ENCODE peak calls at places on chromosomes 7 and 10, in five cellular contexts. H is Panc1, O is mammary epithelial cell, K is GM23248, Q is lung. C is an unnamed sample.

GRCh38 chr7:145718129-145718528 is 398.5 kb upstream of the CNTNAP2 start:
- DNase-seq in H (no peak), O (no peak), K (no peak), Q (no peak), C (no peak)

GRCh38 chr7:146937836-146938235 is 821.2 kb downstream of the CNTNAP2 start:
- DNase-seq in H (no peak), O (no peak), K (no peak), Q (no peak), C (no peak)

GRCh38 chr7:20785211-20786048 is 1.3 kb downstream of the SP8 start:
- DNase-seq in H (no peak), O (peak; percentile 48), K (peak; percentile 47), Q (no peak), C (no peak)

GRCh38 chr10:28280652-28281051 is 22.2 kb downstream of the MPP7 start:
- DNase-seq in H (no peak), O (no peak), K (peak; percentile 53), Q (no peak), C (no peak)

GRCh38 chr7:45224832-45225231 is 67.2 kb downstream of the RAMP3 start:
- DNase-seq in H (no peak), O (no peak), K (peak; percentile 15), Q (peak; percentile 24), C (no peak)

GRCh38 chr7:50584793-50585399 is 19.7 kb upstream of the DDC start:
- DNase-seq in H (no peak), O (peak; percentile 98), K (no peak), Q (no peak), C (no peak)

GRCh38 chr7:140571537-140572122 is 69.0 kb downstream of the DENND2A start:
- DNase-seq in H (no peak), O (peak; percentile 65), K (peak; percentile 75), Q (no peak), C (no peak)

GRCh38 chr10:30784521-30784895 is 155.0 kb upstream of the LYZL2 start:
- DNase-seq in H (no peak), O (no peak), K (peak; percentile 70), Q (no peak), C (no peak)

GRCh38 chr10:79905322-79906314 is 43.3 kb downstream of the SFTPD start:
- DNase-seq in H (no peak), O (peak; percentile 14), K (peak; percentile 71), Q (no peak), C (no peak)

GRCh38 chr10:95303535-95303934 is 12.7 kb upstream of the PDLIM1 start:
- DNase-seq in H (no peak), O (no peak), K (no peak), Q (no peak), C (no peak)

GRCh38 chr7:65251851-65252620 is 121.6 kb upstream of the ZNF92 start:
- DNase-seq in H (no peak), O (peak; percentile 61), K (peak; percentile 48), Q (peak; percentile 79), C (peak; percentile 40)

GRCh38 chr10:100307716-100308115 is 21.2 kb upstream of the BLOC1S2 start:
- DNase-seq in H (no peak), O (no peak), K (peak; percentile 87), Q (no peak), C (no peak)

GRCh38 chr7:116404389-116404788 is 95.1 kb upstream of the CAV2 start:
- DNase-seq in H (no peak), O (no peak), K (no peak), Q (no peak), C (no peak)

GRCh38 chr10:63438506-63439498 is 27.0 kb downstream of the JMJD1C start:
- DNase-seq in H (no peak), O (no peak), K (no peak), Q (no peak), C (no peak)

GRCh38 chr10:132891994-132892393 is 50.4 kb downstream of the CFAP46 start:
- DNase-seq in H (no peak), O (no peak), K (peak; percentile 78), Q (no peak), C (peak; percentile 39)

GRCh38 chr10:95275726-95276366 is 15.0 kb downstream of the PDLIM1 start:
- DNase-seq in H (no peak), O (peak; percentile 87), K (peak; percentile 44), Q (no peak), C (no peak)

GRCh38 chr7:107694395-107694794 is 33.8 kb downstream of the SLC26A4 start:
- DNase-seq in H (no peak), O (peak; percentile 13), K (peak; percentile 5), Q (no peak), C (no peak)

GRCh38 chr10:104434601-104435000 is 81.0 kb downstream of the CFAP58 start:
- DNase-seq in H (no peak), O (no peak), K (no peak), Q (no peak), C (no peak)

GRCh38 chr7:45692031-45692430 is 117.9 kb downstream of the ADCY1 start:
- DNase-seq in H (no peak), O (no peak), K (no peak), Q (no peak), C (no peak)

GRCh38 chr7:132655071-132655761 is 78.9 kb upstream of the PLXNA4 start:
- DNase-seq in H (no peak), O (no peak), K (peak; percentile 8), Q (peak; percentile 46), C (peak; percentile 29)

GRCh38 chr7:49791089-49791741 is 17.8 kb downstream of the VWC2 start:
- DNase-seq in H (peak; percentile 15), O (no peak), K (no peak), Q (no peak), C (no peak)

GRCh38 chr7:73717991-73718405 is 1.5 kb downstream of the STX1A start:
- DNase-seq in H (peak; percentile 68), O (peak; percentile 94), K (peak; percentile 96), Q (no peak), C (no peak)

GRCh38 chr10:43211030-43211429 is 55.8 kb downstream of the RASGEF1A start:
- DNase-seq in H (no peak), O (peak; percentile 17), K (peak; percentile 88), Q (no peak), C (no peak)

GRCh38 chr10:93123766-93124165 is 50.1 kb downstream of the CYP26A1 start:
- DNase-seq in H (no peak), O (no peak), K (no peak), Q (no peak), C (no peak)

GRCh38 chr7:113664867-113665266 is 253.9 kb downstream of the PPP1R3A start:
- DNase-seq in H (no peak), O (no peak), K (no peak), Q (no peak), C (no peak)

GRCh38 chr10:48582970-48583369 is 21.9 kb downstream of the ARHGAP22 start:
- DNase-seq in H (no peak), O (no peak), K (no peak), Q (no peak), C (no peak)

GRCh38 chr10:123434435-123435039 is 231.6 kb upstream of the GPR26 start:
- DNase-seq in H (no peak), O (no peak), K (no peak), Q (no peak), C (no peak)

GRCh38 chr10:98045785-98046389 is 15.5 kb upstream of the CRTAC1 start:
- DNase-seq in H (peak; percentile 53), O (peak; percentile 53), K (peak; percentile 68), Q (peak; percentile 63), C (peak; percentile 24)

GRCh38 chr10:123149568-123150228 is 1.8 kb downstream of the HMX2 start:
- DNase-seq in H (no peak), O (peak; percentile 60), K (peak; percentile 70), Q (no peak), C (no peak)

GRCh38 chr10:73934074-73934473 is 23.1 kb downstream of the PLAU start:
- DNase-seq in H (no peak), O (no peak), K (no peak), Q (no peak), C (no peak)

GRCh38 chr7:50818324-50818723 is 35.6 kb upstream of the GRB10 start:
- DNase-seq in H (no peak), O (no peak), K (peak; percentile 17), Q (no peak), C (no peak)

DNA sequence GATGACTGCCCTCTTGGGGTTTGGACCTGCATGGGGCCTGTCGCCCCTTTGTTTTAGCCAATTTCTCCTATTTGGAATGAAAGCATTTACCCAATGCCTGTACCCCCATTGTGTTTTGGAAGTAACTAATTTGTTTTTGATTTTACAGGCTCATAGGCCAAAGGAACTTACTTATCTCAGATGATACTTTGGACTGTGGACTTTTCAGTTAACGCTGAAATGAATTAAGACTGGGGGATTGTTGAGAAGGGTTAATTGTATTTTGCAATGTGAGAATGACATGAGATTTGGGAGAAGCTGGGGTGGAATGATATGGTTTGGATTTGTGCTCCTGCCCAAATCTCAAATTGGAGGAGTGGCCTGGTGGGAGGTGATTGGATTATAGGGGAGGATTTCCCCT is 185.8 kb upstream of the PHYHIPL start:
- DNase-seq in H (no peak), O (no peak), K (no peak), Q (no peak), C (no peak)
- H3K4me1 ChIP-seq in H (no peaks in the 10 kb centered on the region), O (no peaks in the 10 kb centered on the region), K (no peaks in the 10 kb centered on the region), Q (no peaks in the 10 kb centered on the region), C (no peaks in the 10 kb centered on the region)

GRCh38 chr10:290026-290725 is 154.9 kb downstream of the ZMYND11 start:
- DNase-seq in H (no peak), O (no peak), K (peak; percentile 93), Q (no peak), C (no peak)
- H3K27ac ChIP-seq in H (no peak overlapping the region), O (no peak overlapping the region), K (peak overlapping the region; percentile 86), Q (no peak overlapping the region), C (no peak overlapping the region)

DNA sequence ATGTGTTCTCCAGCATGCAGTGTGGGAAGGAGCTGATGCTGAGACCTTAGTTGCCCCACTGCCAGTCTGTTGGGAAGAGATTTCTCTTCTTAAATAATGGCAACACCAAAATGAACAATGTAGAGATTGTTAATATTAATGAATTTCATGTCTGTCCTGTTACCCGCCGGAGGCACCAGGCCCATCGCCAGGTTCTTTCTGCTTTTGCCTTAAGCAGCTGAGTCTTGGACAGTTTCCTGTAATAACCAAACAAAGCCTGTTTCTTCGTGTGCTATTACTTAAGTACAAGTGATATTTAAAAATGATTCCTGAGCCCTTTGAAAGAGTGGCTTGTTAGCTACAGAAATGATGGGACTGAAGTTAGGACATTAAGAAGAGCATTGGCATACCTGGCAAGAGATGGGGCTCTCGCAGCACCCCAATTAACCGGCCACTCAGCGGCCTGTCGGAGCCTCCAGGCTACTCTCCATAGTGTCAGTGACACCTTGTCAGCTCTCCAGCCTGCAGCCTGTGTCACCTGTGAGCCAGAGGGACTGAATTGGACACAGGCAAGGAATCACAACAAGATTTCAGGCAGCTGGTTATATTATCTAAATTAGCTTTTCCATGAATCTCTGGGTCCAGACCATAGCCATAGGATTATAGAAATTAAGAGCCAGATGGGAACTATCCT is 142.0 kb downstream of the CELF2 start:
- DNase-seq in H (no peak), O (no peak), K (no peak), Q (no peak), C (no peak)
- H3K4me3 ChIP-seq in H (no peak overlapping the region), O (no peak overlapping the region), K (no peak overlapping the region), Q (no peak overlapping the region), C (no peak overlapping the region)

GRCh38 chr10:116421815-116422214 is 5.8 kb upstream of the PNLIPRP3 start:
- DNase-seq in H (no peak), O (peak; percentile 65), K (no peak), Q (no peak), C (no peak)
- H3K4me1 ChIP-seq in H (no peaks in the 10 kb centered on the region), O (peaks cover 56% of the 10 kb centered on the region), K (no peaks in the 10 kb centered on the region), Q (no peaks in the 10 kb centered on the region), C (no peaks in the 10 kb centered on the region)

DNA sequence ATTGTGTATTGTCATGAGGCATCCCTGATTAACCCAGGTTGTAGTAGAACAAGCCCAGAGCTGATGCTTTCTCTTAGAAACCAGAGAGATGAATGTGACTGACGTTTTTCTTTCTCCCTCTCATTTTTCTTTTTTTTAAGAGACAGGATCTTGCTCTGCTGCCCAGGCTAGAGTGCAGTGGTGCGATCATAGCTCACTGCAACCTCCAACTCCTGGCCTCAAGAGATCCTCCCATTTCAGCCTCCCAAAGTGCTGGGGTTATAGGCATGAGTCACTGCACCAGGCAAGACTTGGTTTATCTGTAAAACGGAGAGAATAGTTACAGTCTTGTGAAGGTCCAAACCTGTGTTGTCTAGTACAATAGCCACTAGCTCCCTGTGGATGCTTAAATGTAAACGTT is 5.4 kb downstream of the LMTK2 start:
- DNase-seq in H (no peak), O (no peak), K (no peak), Q (no peak), C (no peak)
- H3K27ac ChIP-seq in H (no peak overlapping the region), O (no peak overlapping the region), K (no peak overlapping the region), Q (no peak overlapping the region), C (no peak overlapping the region)